ENCODE peak calls at places on chromosomes 7 and 10, in four cellular contexts. D is skeletal muscle cell, O is A549, C is astrocyte of the spinal cord. G is an unnamed sample.
A peak's percentile ranks its signal among the peaks of the same experiment; 100 is the strongest.

GRCh38 chr10:33913194-33913593 is 578.7 kb upstream of the NRP1 start:
- DNase-seq in C (no peak), O (no peak), D (no peak), G (no peak)

GRCh38 chr7:476736-477360 is 42.8 kb downstream of the PDGFA start:
- DNase-seq in O (no peak), C (no peak), D (no peak), G (peak; percentile 13)

GRCh38 chr7:100584677-100585510 is 1.0 kb downstream of the LRCH4 start:
- DNase-seq in D (no peak), O (peak; percentile 35), C (peak; percentile 66), G (peak; percentile 73)

GRCh38 chr7:44484482-44485313 is 5.8 kb downstream of the NUDCD3 start:
- DNase-seq in D (no peak), C (no peak), O (no peak), G (no peak)

GRCh38 chr10:110404374-110404773 is 93.3 kb upstream of the DUSP5 start:
- DNase-seq in D (no peak), C (no peak), O (no peak), G (no peak)

GRCh38 chr7:44541876-44542610 is 913 bp upstream of the NPC1L1 start:
- DNase-seq in C (no peak), D (no peak), O (no peak), G (no peak)

GRCh38 chr10:45008524-45009161 is 7.9 kb downstream of the ZNF22 start:
- DNase-seq in D (peak; percentile 70), C (peak; percentile 89), O (peak; percentile 86), G (no peak)

GRCh38 chr7:1383398-1384112 is 75.7 kb downstream of the MICALL2 start:
- DNase-seq in C (no peak), O (no peak), D (no peak), G (no peak)

GRCh38 chr7:66629222-66629658 is 559 bp downstream of the KCTD7 start:
- DNase-seq in O (no peak), C (no peak), D (no peak), G (peak; percentile 51)

GRCh38 chr7:117808910-117809705 is 64.1 kb downstream of the CTTNBP2 start:
- DNase-seq in O (no peak), D (no peak), C (peak; percentile 74), G (no peak)

GRCh38 chr7:27179030-27179429 is 4.9 kb upstream of the HOXA10 start:
- DNase-seq in D (no peak), C (no peak), O (no peak), G (peak; percentile 17)

GRCh38 chr10:100009793-100010676 is at the start of gene DNMBP:
- DNase-seq in O (peak; percentile 82), C (peak; percentile 83), D (no peak), G (peak; percentile 85)

DNA sequence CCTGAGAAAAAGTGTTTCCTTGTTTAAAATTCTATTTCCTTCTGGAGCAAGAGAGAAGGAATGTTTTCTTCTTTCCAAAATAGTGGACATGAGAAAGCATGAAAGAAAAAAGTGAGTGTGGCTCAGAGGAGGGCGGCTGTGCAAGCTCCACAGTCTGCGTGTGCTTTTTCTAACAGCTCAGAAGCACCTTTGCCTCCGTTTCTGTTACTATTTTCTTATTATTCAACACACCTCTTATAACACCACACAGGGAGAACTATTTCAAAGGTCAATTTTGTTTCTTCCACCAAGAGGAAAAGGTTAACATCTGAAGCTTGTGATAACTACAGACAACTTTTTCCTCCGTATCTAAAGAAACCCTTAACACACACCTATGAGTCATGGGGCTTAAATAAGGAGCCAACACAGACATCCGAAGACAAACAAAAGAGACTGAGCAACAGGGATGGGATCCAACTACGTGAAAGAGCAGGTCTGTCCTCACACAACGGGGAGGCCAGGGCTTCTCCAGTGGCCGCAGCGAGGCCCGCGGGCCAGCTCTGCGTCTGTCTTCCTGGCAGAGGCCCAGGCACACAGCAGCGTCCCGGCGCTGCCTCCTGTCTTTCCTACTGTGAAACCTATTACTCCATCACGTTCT is 36.2 kb upstream of the NCAPG2 start:
- DNase-seq in D (peak; percentile 54), C (peak; percentile 98), O (peak; percentile 80), G (no peak)
- H3K4me3 ChIP-seq in D (no peak overlapping the region), C (no peak overlapping the region), O (peak overlapping the region; percentile 13), G (no peak overlapping the region)

GRCh38 chr10:120744040-120744439 is 107.1 kb upstream of the WDR11 start:
- DNase-seq in O (no peak), D (no peak), C (no peak), G (no peak)
- H3K4me3 ChIP-seq in O (no peak overlapping the region), D (no peak overlapping the region), C (no peak overlapping the region), G (no peak overlapping the region)

GRCh38 chr10:102134416-102134815 is 1.6 kb downstream of the PPRC1 start:
- DNase-seq in O (no peak), C (no peak), D (no peak), G (no peak)
- H3K4me3 ChIP-seq in O (peak overlapping the region; percentile 92), C (peak overlapping the region; percentile 98), D (peak overlapping the region; percentile 96), G (peak overlapping the region; percentile 89)

GRCh38 chr10:79403441-79404230 is 41.8 kb downstream of the ZCCHC24 start:
- DNase-seq in C (peak; percentile 75), O (no peak), D (no peak), G (peak; percentile 80)
- H3K4me3 ChIP-seq in C (no peak overlapping the region), O (no peak overlapping the region), D (no peak overlapping the region), G (no peak overlapping the region)